ENCODE peak calls at places on chromosomes 16 and 17, in four cellular contexts. A is hepatic stellate cell, Q is PC-9, O is A549. W is an unnamed sample.

GRCh38 chr17:77327566-77328463 is 187.0 kb downstream of the SEC14L1 start:
- DNase-seq in A (no peak), Q (no peak), O (no peak), W (no peak)

GRCh38 chr17:75844530-75845057 is 390 bp upstream of the UNC13D start:
- DNase-seq in A (no peak), Q (peak; percentile 92), O (peak; percentile 75), W (peak; percentile 41)

GRCh38 chr17:20289984-20290383 is 177.4 kb downstream of the LGALS9B start:
- DNase-seq in A (no peak), Q (no peak), O (no peak), W (no peak)

GRCh38 chr17:18041776-18042175 is 2.6 kb downstream of the GID4 start:
- DNase-seq in A (peak; percentile 29), Q (peak; percentile 70), O (no peak), W (peak; percentile 30)

GRCh38 chr17:2377659-2378058 is 23.2 kb downstream of the MNT start:
- DNase-seq in A (no peak), Q (no peak), O (no peak), W (no peak)

GRCh38 chr17:69050999-69051775 is 9.5 kb downstream of the ABCA9 start:
- DNase-seq in A (no peak), Q (no peak), O (no peak), W (no peak)

GRCh38 chr16:51630051-51630450 is 479.0 kb upstream of the SALL1 start:
- DNase-seq in A (no peak), Q (no peak), O (no peak), W (no peak)

GRCh38 chr16:47061204-47061603 is 82.5 kb downstream of the NETO2 start:
- DNase-seq in A (no peak), Q (no peak), O (no peak), W (no peak)

GRCh38 chr17:15884731-15885130 is 60.2 kb upstream of the ADORA2B start:
- DNase-seq in A (no peak), Q (no peak), O (no peak), W (no peak)

GRCh38 chr16:90072442-90073105 is 4.6 kb downstream of the PRDM7 start:
- DNase-seq in A (no peak), Q (no peak), O (no peak), W (no peak)

GRCh38 chr16:31452631-31453106 is 6.6 kb upstream of the ARMC5 start:
- DNase-seq in A (peak; percentile 87), Q (peak; percentile 77), O (no peak), W (peak; percentile 68)

GRCh38 chr17:44307387-44308186 is 814 bp upstream of the RUNDC3A start:
- DNase-seq in A (no peak), Q (no peak), O (peak; percentile 88), W (peak; percentile 82)

GRCh38 chr16:17414421-17414820 is 56.3 kb downstream of the XYLT1 start:
- DNase-seq in A (no peak), Q (no peak), O (no peak), W (no peak)

GRCh38 chr17:55038291-55038690 is 69.7 kb downstream of the STXBP4 start:
- DNase-seq in A (no peak), Q (no peak), O (no peak), W (no peak)

GRCh38 chr16:53152321-53152720 is 97.5 kb downstream of the CHD9 start:
- DNase-seq in A (no peak), Q (no peak), O (no peak), W (no peak)

GRCh38 chr16:78957328-78958100 is 643.0 kb downstream of the MAF start:
- DNase-seq in A (no peak), Q (peak; percentile 64), O (no peak), W (no peak)

GRCh38 chr16:28067604-28068382 is 4.3 kb upstream of the GSG1L start:
- DNase-seq in A (peak; percentile 65), Q (no peak), O (no peak), W (no peak)

W was measured in RWPE1.